ENCODE peak calls at places on chromosome 15, in four cellular contexts. W is GM12865, F is HCT116, Q is K562. J is an unnamed sample.

GRCh38 chr15:81006124-81006523 is 5.4 kb downstream of the TLNRD1 start:
- DNase-seq in W (no peak), F (no peak), Q (no peak), J (no peak)

GRCh38 chr15:71097890-71098289 is 17.4 kb upstream of the THSD4 start:
- DNase-seq in W (no peak), F (no peak), Q (no peak), J (no peak)

GRCh38 chr15:73153024-73153423 is 100.8 kb downstream of the NEO1 start:
- DNase-seq in W (no peak), F (no peak), Q (no peak), J (no peak)

GRCh38 chr15:101612676-101613075 is 39.5 kb downstream of the TM2D3 start:
- DNase-seq in W (no peak), F (no peak), Q (no peak), J (no peak)

GRCh38 chr15:99092554-99093172 is 12.2 kb upstream of the SYNM start:
- DNase-seq in W (no peak), F (no peak), Q (no peak), J (no peak)

GRCh38 chr15:45732544-45733130 is 97.8 kb downstream of the SQOR start:
- DNase-seq in W (no peak), F (no peak), Q (no peak), J (no peak)

GRCh38 chr15:29270976-29271375 is 1.4 kb upstream of the NSMCE3 start:
- DNase-seq in W (no peak), F (no peak), Q (no peak), J (no peak)

GRCh38 chr15:61080209-61081027 is 148.7 kb downstream of the RORA start:
- DNase-seq in W (no peak), F (no peak), Q (no peak), J (no peak)

GRCh38 chr15:43517354-43518072 is at the start of gene MAP1A:
- DNase-seq in W (no peak), F (no peak), Q (peak), J (peak)

GRCh38 chr15:65773386-65774111 is 18.5 kb downstream of the DENND4A start:
- DNase-seq in W (peak), F (no peak), Q (no peak), J (no peak)

GRCh38 chr15:51076898-51077564 is 17.7 kb downstream of the TNFAIP8L3 start:
- DNase-seq in W (peak), F (no peak), Q (no peak), J (no peak)

GRCh38 chr15:90211440-90212168 is 10.5 kb downstream of the SEMA4B start:
- DNase-seq in W (no peak), F (peak), Q (peak), J (no peak)

GRCh38 chr15:78396976-78397375 is 41.0 kb upstream of the IREB2 start:
- DNase-seq in W (no peak), F (no peak), Q (peak), J (peak)

GRCh38 chr15:81293728-81294500 is 30.0 kb downstream of the STARD5 start:
- DNase-seq in W (peak), F (no peak), Q (no peak), J (no peak)

GRCh38 chr15:48463366-48463880 is 132.2 kb downstream of the DUT start:
- DNase-seq in W (no peak), F (no peak), Q (no peak), J (no peak)

GRCh38 chr15:77508541-77509505 is 88.1 kb downstream of the HMG20A start:
- DNase-seq in W (no peak), F (no peak), Q (no peak), J (no peak)

GRCh38 chr15:63599401-63600000 is 2.3 kb downstream of the FBXL22 start:
- DNase-seq in W (peak), F (no peak), Q (no peak), J (peak)

GRCh38 chr15:28017423-28017924 is 81.6 kb downstream of the OCA2 start:
- DNase-seq in W (peak), F (no peak), Q (no peak), J (no peak)

GRCh38 chr15:62647195-62647865 is 395.2 kb upstream of the TPM1 start:
- DNase-seq in W (no peak), F (peak), Q (no peak), J (peak)

GRCh38 chr15:42450434-42450790 is 40.5 kb downstream of the ZNF106 start:
- DNase-seq in W (no peak), F (no peak), Q (no peak), J (no peak)
- H3K4me3 ChIP-seq in W (no peak), F (no peak), Q (no peak), J (no peak)

DNA sequence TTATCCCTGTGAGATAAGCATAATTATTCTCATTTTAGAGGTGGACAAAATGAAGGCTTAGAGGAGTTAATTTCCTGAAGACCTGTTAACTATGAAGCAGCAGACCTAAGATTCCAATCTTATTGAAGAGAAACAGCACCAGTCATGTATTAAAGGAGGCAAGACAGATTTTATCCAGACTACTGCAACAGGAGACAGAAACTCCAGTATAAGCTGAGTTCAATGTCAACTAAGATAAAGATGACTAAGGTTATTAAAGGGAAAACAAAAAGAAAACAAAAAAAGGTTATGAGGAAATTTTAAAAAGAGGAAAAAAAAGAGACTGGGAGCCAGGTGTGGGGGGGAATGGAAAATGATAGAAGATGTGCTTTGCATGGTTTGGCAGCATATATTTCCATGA is 707.7 kb upstream of the NR2F2 start:
- DNase-seq in W (no peak), F (no peak), Q (no peak), J (no peak)
- H3K4me3 ChIP-seq in W (no peak), F (no peak), Q (no peak), J (no peak)

DNA sequence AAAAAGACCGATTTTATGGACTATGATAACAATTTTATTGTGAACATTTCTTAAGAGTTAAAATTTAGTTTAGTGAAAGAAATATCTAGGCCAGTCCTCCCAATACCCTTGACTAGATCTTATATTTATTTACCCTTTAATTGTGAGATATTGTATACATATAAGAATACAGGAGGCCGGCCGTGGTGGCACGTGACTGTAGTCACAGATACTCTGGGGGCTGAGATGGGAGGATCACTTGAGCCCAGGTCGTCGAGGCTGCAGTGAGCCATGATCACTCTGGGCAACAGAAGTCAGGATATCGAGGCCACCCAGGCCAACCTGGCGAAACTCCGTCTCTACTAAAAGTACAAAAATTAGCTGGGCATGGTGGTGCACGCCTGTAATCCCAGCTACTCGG is 767 bp upstream of the RMDN3 start:
- DNase-seq in W (peak), F (no peak), Q (no peak), J (no peak)
- H3K4me3 ChIP-seq in W (peak), F (peak), Q (peak), J (peak)

GRCh38 chr15:39784638-39785037 is 2.0 kb upstream of the FSIP1 start:
- DNase-seq in W (no peak), F (no peak), Q (no peak), J (no peak)
- H3K4me3 ChIP-seq in W (no peak), F (no peak), Q (no peak), J (no peak)

DNA sequence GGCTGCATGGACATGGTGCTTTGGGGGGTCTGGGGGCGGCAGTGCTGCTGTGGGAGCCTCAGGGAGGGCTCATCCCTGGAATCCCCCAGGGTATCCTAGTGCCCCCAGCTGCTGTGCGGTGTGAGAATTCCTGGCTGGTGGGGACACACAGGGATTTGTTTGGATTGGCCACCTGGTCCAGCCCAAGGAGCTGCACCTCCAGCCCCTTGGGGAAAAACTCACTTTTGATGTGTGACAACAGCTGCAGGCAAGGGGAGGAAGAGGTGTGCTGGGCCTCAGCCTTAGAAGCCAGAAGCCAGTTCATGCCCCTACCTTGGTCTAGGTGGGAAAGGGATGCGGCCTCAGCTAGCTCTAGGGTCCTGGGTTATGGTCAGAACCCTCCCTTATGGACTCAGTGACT is 8.4 kb upstream of the COMMD4 start:
- DNase-seq in W (no peak), F (no peak), Q (no peak), J (no peak)
- H3K4me3 ChIP-seq in W (no peak), F (no peak), Q (no peak), J (no peak)

DNA sequence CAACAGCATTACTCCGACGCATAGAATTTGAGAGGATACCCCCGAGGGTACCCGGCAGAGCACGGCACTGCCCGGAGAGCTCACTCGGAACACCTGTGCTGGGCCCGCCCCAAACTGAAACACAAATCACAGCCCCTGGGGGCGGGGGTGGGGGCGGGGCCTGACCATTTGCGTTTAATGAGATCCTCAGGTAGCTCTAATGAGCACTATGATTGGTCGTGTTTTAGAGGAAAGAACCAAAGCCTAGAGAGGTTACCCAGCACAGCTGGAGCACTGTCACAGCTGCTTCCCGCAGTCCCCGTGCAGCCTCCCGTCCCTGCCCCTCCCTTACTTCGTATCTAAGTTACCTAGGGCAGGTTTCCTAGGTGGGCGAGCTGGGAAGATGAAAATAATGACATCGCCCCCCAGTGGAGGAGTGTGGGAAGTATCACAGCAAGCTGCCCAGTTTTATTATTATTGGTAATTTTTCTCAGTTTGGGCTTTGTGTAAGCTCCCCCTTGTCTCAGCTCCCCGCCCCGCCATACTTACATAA is 187.1 kb downstream of the PDE8A start:
- DNase-seq in W (peak), F (peak), Q (peak), J (peak)
- H3K4me3 ChIP-seq in W (no peak), F (no peak), Q (no peak), J (peak)

DNA sequence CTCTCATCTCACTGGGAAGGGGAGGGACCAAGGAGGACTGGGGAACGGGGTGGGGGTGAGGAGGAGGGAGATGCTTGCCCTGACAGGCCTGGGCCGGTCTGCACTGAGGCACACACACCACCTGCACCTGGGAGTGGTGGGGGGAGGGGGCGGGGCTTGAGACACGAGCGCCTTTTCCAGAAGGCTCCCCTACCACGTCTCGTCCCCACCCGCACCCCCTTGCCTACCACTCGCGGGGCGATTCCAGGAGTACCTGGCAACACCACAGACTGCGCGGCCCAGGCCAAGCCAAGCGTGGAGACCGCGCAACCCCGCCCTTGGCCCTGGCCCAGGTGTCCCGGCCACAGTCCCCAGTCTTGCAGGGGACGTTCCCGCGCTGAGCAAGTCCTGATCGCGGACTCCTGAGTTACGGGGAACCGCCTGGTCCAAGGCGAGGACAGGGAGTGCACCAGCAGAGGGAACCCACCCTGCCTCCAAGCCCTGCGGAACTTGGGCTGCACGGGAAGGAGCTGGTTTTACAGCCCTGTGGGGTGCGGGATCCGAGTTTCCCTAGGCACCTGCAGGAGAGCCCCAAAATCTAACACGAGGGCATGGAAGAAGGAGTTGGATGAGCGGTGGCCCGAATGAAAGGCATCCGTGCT is 68.1 kb upstream of the SH3GL3 start:
- DNase-seq in W (no peak), F (peak), Q (no peak), J (no peak)
- H3K4me3 ChIP-seq in W (no peak), F (peak), Q (no peak), J (no peak)

J was measured in HAP-1.